ENCODE peak calls at places on chromosomes 7 and 10, in five cellular contexts. H is body of pancreas; S is CD4-positive, alpha-beta memory T cell; R is aorta; B is cardiac muscle cell. G is an unnamed sample.
A peak's percentile ranks its signal among the peaks of the same experiment; 100 is the strongest.

GRCh38 chr7:56495165-56495564 is 378.9 kb upstream of the NUPR2 start:
- DNase-seq in H (no peak), R (no peak), B (no peak), S (no peak), G (no peak)

GRCh38 chr10:103585011-103585405 is 91.5 kb downstream of the NEURL1 start:
- DNase-seq in H (no peak), S (no peak), R (no peak), B (no peak), G (no peak)

GRCh38 chr7:28643369-28644340 is 231.3 kb downstream of the CREB5 start:
- DNase-seq in R (no peak), S (no peak), B (no peak), H (no peak), G (no peak)

GRCh38 chr10:78035025-78035424 is 1.4 kb downstream of the RPS24 start:
- DNase-seq in R (no peak), S (no peak), B (no peak), H (no peak), G (no peak)

GRCh38 chr10:52011113-52011512 is 303.0 kb upstream of the DKK1 start:
- DNase-seq in S (no peak), H (no peak), R (no peak), B (no peak), G (no peak)

GRCh38 chr7:29337628-29338116 is 143.1 kb downstream of the CHN2 start:
- DNase-seq in B (no peak), H (no peak), S (peak; percentile 36), R (no peak), G (no peak)

GRCh38 chr7:143358626-143359025 is 3.9 kb downstream of the FAM131B start:
- DNase-seq in S (no peak), R (no peak), B (no peak), H (no peak), G (no peak)

GRCh38 chr7:134165266-134165665 is 38.1 kb downstream of the LRGUK start:
- DNase-seq in S (no peak), B (no peak), R (no peak), H (no peak), G (no peak)

GRCh38 chr7:101667399-101667798 is 38.3 kb upstream of the MYL10 start:
- DNase-seq in S (no peak), H (no peak), B (no peak), R (no peak), G (no peak)

GRCh38 chr7:73732397-73732796 is 6.2 kb downstream of the ABHD11 start:
- DNase-seq in H (no peak), S (no peak), R (no peak), B (no peak), G (no peak)

GRCh38 chr7:106552645-106553445 is 108.1 kb downstream of the CCDC71L start:
- DNase-seq in S (no peak), B (no peak), R (no peak), H (no peak), G (no peak)

GRCh38 chr10:100043796-100044195 is 34.0 kb upstream of the DNMBP start:
- DNase-seq in R (no peak), B (no peak), H (no peak), S (no peak), G (peak; percentile 69)

GRCh38 chr7:45670717-45671116 is 96.5 kb downstream of the ADCY1 start:
- DNase-seq in S (no peak), R (peak; percentile 25), H (no peak), B (no peak), G (no peak)
- H3K27ac ChIP-seq in S (no peak overlapping the region), R (no peak overlapping the region), H (no peak overlapping the region), B (no peak overlapping the region), G (no peak overlapping the region)

DNA sequence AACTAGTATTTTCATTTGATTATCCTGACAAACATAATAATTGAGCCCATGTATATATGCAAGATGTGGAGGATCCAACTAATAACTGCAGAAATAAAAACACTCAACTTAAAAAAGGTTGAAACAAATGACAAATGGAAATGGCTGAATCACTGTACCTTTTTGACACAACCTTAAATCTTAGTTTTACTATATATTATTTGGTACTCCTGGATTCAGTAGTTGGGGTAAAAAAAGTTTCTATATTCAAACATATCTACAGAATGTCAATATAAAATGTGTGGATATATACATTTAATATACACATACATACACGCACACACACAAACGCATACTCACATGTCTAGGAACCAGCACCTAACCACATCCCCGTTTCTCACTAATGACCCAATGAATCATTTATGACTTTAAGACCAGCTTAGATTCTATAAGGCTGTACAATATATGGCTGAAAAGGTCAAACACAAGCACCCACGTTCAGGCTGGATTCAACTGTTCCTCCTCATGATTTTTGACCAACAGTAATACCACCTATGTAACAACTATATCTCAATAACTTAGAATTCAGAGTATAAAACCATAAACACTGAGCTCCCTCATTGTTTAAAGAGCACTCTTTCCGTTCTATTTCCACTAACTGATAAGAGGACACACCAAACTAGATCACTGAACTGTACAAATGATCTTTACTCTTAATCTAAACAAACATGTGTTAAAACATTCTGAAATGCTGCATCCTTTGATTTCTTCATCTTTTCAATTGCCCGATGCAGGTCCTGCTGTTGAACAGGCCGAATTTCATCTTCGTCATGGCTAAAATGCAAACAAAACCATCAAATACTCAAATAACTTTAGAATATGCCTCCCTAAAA is 63.8 kb downstream of the ATAD1 start:
- DNase-seq in B (no peak), S (no peak), H (no peak), R (no peak), G (no peak)
- H3K4me3 ChIP-seq in B (no peak overlapping the region), S (no peak overlapping the region), H (no peak overlapping the region), R (no peak overlapping the region), G (no peak overlapping the region)

DNA sequence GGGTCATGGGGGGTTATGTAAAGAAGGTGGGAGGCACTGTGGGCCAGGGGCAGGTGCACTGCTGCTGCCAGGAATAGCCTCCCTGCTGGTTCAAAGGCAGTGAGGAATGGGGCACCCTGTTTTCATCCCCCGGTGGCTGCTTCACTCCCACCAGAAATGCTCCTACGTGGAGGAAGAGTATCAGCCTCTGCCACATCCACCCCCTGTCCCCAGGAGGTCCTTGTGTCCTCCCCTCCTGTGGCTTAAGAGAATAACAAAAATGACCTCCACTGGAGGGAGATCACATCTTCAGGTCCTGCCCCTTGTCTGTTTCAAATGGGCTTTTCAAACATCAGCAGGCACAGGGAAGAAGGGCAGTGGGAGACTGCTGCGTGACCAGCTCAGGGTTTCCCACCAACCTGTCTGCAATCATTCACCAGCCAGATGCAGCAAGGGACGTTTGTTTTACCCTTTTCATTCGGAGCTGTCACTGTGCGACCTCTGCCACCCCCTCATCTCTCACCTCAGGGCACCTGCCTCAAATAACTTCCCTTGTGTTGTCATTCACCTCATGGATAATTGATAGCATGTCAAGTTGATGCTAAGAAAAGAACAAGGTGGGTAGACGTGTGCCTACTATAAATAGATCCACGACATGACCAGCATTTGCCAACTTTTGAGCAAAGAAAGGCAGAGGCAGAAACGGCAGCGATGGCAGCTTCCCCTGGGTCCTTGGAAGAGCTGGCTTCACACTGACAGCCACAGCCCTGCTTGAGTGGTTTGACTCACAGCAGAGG is 92.5 kb downstream of the DGKI start:
- DNase-seq in H (peak; percentile 13), R (peak; percentile 75), S (no peak), B (peak; percentile 70), G (no peak)
- H3K4me1 ChIP-seq in H (peaks cover 15% of the 10 kb centered on the region), R (peaks cover 8% of the 10 kb centered on the region), S (no peaks in the 10 kb centered on the region), B (peaks cover 39% of the 10 kb centered on the region), G (peaks cover 5% of the 10 kb centered on the region)

GRCh38 chr7:49790209-49790608 is 16.8 kb downstream of the VWC2 start:
- DNase-seq in R (no peak), H (no peak), B (no peak), S (no peak), G (no peak)

GRCh38 chr7:49791089-49791741 is 17.8 kb downstream of the VWC2 start:
- DNase-seq in B (peak; percentile 73), R (no peak), H (peak; percentile 40), S (no peak), G (no peak)

GRCh38 chr7:49788455-49789059 is 15.1 kb downstream of the VWC2 start:
- DNase-seq in R (no peak), S (no peak), H (no peak), B (no peak), G (no peak)

GRCh38 chr7:49789736-49790135 is 16.3 kb downstream of the VWC2 start:
- DNase-seq in H (no peak), R (no peak), B (no peak), S (no peak), G (no peak)

DNA sequence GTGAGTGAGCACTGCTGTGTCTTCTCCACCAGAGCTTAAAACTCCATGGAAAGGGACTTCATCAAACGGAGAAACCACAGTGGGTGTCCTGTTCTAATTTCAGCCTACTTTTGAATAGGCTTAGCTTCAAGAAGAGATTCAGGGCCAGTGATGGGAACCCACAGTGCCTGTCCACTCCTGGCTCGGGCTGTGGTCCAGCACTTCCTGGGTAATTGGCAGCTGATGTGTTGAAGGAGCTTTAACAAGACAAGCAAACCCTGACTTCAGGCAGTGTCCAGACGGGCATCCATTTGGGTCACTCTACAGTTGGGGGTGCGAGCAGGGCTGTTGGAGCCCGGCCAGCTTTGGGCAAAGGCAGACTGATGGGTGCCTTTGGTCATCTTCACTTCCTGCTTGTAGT is 14.5 kb downstream of the VWC2 start:
- DNase-seq in H (no peak), R (no peak), S (no peak), B (no peak), G (peak; percentile 57)
- H3K27ac ChIP-seq in H (no peak overlapping the region), R (no peak overlapping the region), S (no peak overlapping the region), B (no peak overlapping the region), G (no peak overlapping the region)